ENCODE peak calls at places on chromosome 19, in five cellular contexts. One of them, this sample, is unnamed.

GRCh38 chr19:342801-343421 is 1.7 kb downstream of the MIER2 start:
- DNase-seq in heart right ventricle: peak
- DNase-seq in IMR-90: peak
- DNase-seq in cardiac fibroblast: peak
- DNase-seq in endothelial cell: no peak
- DNase-seq in this sample: no peak

GRCh38 chr19:18529782-18530181 is 7.9 kb upstream of the ELL start:
- DNase-seq in heart right ventricle: no peak
- DNase-seq in IMR-90: no peak
- DNase-seq in cardiac fibroblast: no peak
- DNase-seq in endothelial cell: no peak
- DNase-seq in this sample: no peak

GRCh38 chr19:45467115-45467455 is 711 bp upstream of the FOSB start:
- DNase-seq in heart right ventricle: no peak
- DNase-seq in IMR-90: no peak
- DNase-seq in cardiac fibroblast: no peak
- DNase-seq in endothelial cell: no peak
- DNase-seq in this sample: no peak

GRCh38 chr19:18494267-18494607 is 27.6 kb downstream of the ELL start:
- DNase-seq in heart right ventricle: no peak
- DNase-seq in IMR-90: peak
- DNase-seq in cardiac fibroblast: peak
- DNase-seq in endothelial cell: no peak
- DNase-seq in this sample: no peak

GRCh38 chr19:51258165-51258564 is 7.3 kb downstream of the SIGLECL1 start:
- DNase-seq in heart right ventricle: no peak
- DNase-seq in IMR-90: no peak
- DNase-seq in cardiac fibroblast: no peak
- DNase-seq in endothelial cell: no peak
- DNase-seq in this sample: no peak

GRCh38 chr19:38839816-38840582 is 8.4 kb upstream of the ECH1 start:
- DNase-seq in heart right ventricle: no peak
- DNase-seq in IMR-90: peak
- DNase-seq in cardiac fibroblast: no peak
- DNase-seq in endothelial cell: no peak
- DNase-seq in this sample: no peak

GRCh38 chr19:18053571-18054219 is 33.0 kb downstream of the IL12RB1 start:
- DNase-seq in heart right ventricle: no peak
- DNase-seq in IMR-90: peak
- DNase-seq in cardiac fibroblast: peak
- DNase-seq in endothelial cell: no peak
- DNase-seq in this sample: no peak

GRCh38 chr19:38298841-38299680 is 5.0 kb upstream of the C19orf33 start:
- DNase-seq in heart right ventricle: no peak
- DNase-seq in IMR-90: peak
- DNase-seq in cardiac fibroblast: peak
- DNase-seq in endothelial cell: no peak
- DNase-seq in this sample: no peak

GRCh38 chr19:46353730-46354528 is 7.0 kb downstream of the PPP5C start:
- DNase-seq in heart right ventricle: peak
- DNase-seq in IMR-90: no peak
- DNase-seq in cardiac fibroblast: no peak
- DNase-seq in endothelial cell: no peak
- DNase-seq in this sample: no peak

GRCh38 chr19:33606556-33606955 is 15.2 kb upstream of the CHST8 start:
- DNase-seq in heart right ventricle: no peak
- DNase-seq in IMR-90: no peak
- DNase-seq in cardiac fibroblast: no peak
- DNase-seq in endothelial cell: no peak
- DNase-seq in this sample: no peak

GRCh38 chr19:19710506-19710905 is 22.4 kb downstream of the ZNF14 start:
- DNase-seq in heart right ventricle: no peak
- DNase-seq in IMR-90: no peak
- DNase-seq in cardiac fibroblast: no peak
- DNase-seq in endothelial cell: no peak
- DNase-seq in this sample: no peak

GRCh38 chr19:7783991-7784421 is 21.0 kb downstream of the CLEC4M start:
- DNase-seq in heart right ventricle: no peak
- DNase-seq in IMR-90: peak
- DNase-seq in cardiac fibroblast: peak
- DNase-seq in endothelial cell: no peak
- DNase-seq in this sample: no peak

GRCh38 chr19:33064117-33064777 is 441 bp downstream of the RHPN2 start:
- DNase-seq in heart right ventricle: peak
- DNase-seq in IMR-90: no peak
- DNase-seq in cardiac fibroblast: no peak
- DNase-seq in endothelial cell: peak
- DNase-seq in this sample: peak

GRCh38 chr19:27676877-27677276 is 1536.1 kb downstream of the UQCRFS1 start:
- DNase-seq in heart right ventricle: no peak
- DNase-seq in IMR-90: no peak
- DNase-seq in cardiac fibroblast: no peak
- DNase-seq in endothelial cell: no peak
- DNase-seq in this sample: no peak

GRCh38 chr19:46634045-46634655 is 1.9 kb downstream of the GNG8 start:
- DNase-seq in heart right ventricle: peak
- DNase-seq in IMR-90: peak
- DNase-seq in cardiac fibroblast: peak
- DNase-seq in endothelial cell: peak
- DNase-seq in this sample: peak

GRCh38 chr19:45115809-45116615 is 23.0 kb downstream of the PPP1R37 start:
- DNase-seq in heart right ventricle: no peak
- DNase-seq in IMR-90: no peak
- DNase-seq in cardiac fibroblast: no peak
- DNase-seq in endothelial cell: no peak
- DNase-seq in this sample: no peak

GRCh38 chr19:37227996-37228395 is 10.0 kb downstream of the ZNF383 start:
- DNase-seq in heart right ventricle: no peak
- DNase-seq in IMR-90: no peak
- DNase-seq in cardiac fibroblast: no peak
- DNase-seq in endothelial cell: peak
- DNase-seq in this sample: no peak

GRCh38 chr19:3653865-3654513 is 27.4 kb upstream of the CACTIN start:
- DNase-seq in heart right ventricle: no peak
- DNase-seq in IMR-90: no peak
- DNase-seq in cardiac fibroblast: no peak
- DNase-seq in endothelial cell: peak
- DNase-seq in this sample: no peak

GRCh38 chr19:1775951-1776605 is 22.8 kb downstream of the ONECUT3 start:
- DNase-seq in heart right ventricle: no peak
- DNase-seq in IMR-90: no peak
- DNase-seq in cardiac fibroblast: no peak
- DNase-seq in endothelial cell: no peak
- DNase-seq in this sample: no peak

GRCh38 chr19:10271543-10272086 is 695 bp downstream of the ICAM1 start:
- DNase-seq in heart right ventricle: no peak
- DNase-seq in IMR-90: peak
- DNase-seq in cardiac fibroblast: peak
- DNase-seq in endothelial cell: no peak
- DNase-seq in this sample: no peak

GRCh38 chr19:19061491-19061890 is 2.3 kb upstream of the SLC25A42 start:
- DNase-seq in heart right ventricle: peak
- DNase-seq in IMR-90: no peak
- DNase-seq in cardiac fibroblast: no peak
- DNase-seq in endothelial cell: no peak
- DNase-seq in this sample: no peak

GRCh38 chr19:54160182-54160811 is 776 bp upstream of the LENG1 start:
- DNase-seq in heart right ventricle: no peak
- DNase-seq in IMR-90: peak
- DNase-seq in cardiac fibroblast: peak
- DNase-seq in endothelial cell: no peak
- DNase-seq in this sample: no peak

GRCh38 chr19:34282611-34283519 is 28.5 kb downstream of the GARRE1 start:
- DNase-seq in heart right ventricle: no peak
- DNase-seq in IMR-90: no peak
- DNase-seq in cardiac fibroblast: no peak
- DNase-seq in endothelial cell: no peak
- DNase-seq in this sample: no peak

GRCh38 chr19:35468637-35469036 is 20.6 kb downstream of the FFAR2 start:
- DNase-seq in heart right ventricle: peak
- DNase-seq in IMR-90: no peak
- DNase-seq in cardiac fibroblast: peak
- DNase-seq in endothelial cell: peak
- DNase-seq in this sample: no peak
- TF ChIP-seq CTCF in heart right ventricle: peak
- TF ChIP-seq CTCF in IMR-90: peak
- TF ChIP-seq CTCF in cardiac fibroblast: peak
- TF ChIP-seq CTCF in endothelial cell: no peak
- TF ChIP-seq CTCF in this sample: peak

DNA sequence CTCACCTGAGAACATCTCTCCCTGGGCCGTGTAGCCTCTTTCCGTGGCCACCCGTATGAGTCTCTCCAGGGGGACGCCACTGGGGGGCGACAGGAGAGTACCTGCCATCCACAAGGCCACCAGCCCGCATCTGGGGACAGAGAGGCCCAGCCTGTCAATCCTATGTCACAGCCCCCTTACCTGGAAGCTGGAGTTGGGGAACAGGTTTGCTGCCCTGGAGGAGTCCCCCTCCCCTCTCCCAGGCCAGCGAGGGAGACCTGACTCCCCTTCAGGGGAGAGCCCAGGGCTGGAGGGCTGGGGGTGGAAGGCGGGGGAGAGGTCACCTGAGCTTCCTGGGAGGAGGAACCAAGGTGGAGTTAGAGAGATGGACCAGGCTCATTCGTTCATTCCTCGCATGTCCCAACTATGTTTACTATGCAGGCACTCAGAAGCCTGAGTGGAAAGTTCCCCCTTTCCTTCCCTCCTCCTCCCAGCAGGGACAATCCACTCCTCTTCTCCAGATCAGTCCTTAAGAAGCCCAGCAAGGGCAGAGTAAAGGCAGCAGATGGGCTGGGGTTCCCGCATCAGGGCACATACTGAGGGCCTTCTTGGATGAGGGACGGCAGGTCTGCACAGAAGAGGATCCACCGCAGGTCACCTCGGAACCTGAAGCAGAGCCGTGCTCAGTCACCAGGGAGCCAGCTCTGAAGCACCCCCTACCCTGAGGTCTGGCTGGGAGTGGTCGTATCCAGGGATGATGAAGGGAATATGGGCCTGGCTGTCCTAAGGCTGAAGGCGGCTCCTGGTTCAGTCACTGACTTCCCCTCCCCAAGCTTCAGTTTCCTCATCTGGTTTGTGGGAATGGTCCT is 5.5 kb downstream of the ACTMAP start:
- DNase-seq in heart right ventricle: no peak
- DNase-seq in IMR-90: no peak
- DNase-seq in cardiac fibroblast: no peak
- DNase-seq in endothelial cell: peak
- DNase-seq in this sample: no peak
- TF ChIP-seq CTCF in heart right ventricle: peak
- TF ChIP-seq CTCF in IMR-90: no peak
- TF ChIP-seq CTCF in cardiac fibroblast: no peak
- TF ChIP-seq CTCF in endothelial cell: no peak
- TF ChIP-seq CTCF in this sample: no peak

GRCh38 chr19:49801966-49802661 is 11.0 kb downstream of the FUZ start:
- DNase-seq in heart right ventricle: peak
- DNase-seq in IMR-90: peak
- DNase-seq in cardiac fibroblast: peak
- DNase-seq in endothelial cell: no peak
- DNase-seq in this sample: peak
- TF ChIP-seq CTCF in heart right ventricle: peak
- TF ChIP-seq CTCF in IMR-90: peak
- TF ChIP-seq CTCF in cardiac fibroblast: peak
- TF ChIP-seq CTCF in endothelial cell: no peak
- TF ChIP-seq CTCF in this sample: no peak

GRCh38 chr19:13037161-13037560 is 41.9 kb downstream of the NFIX start:
- DNase-seq in heart right ventricle: no peak
- DNase-seq in IMR-90: peak
- DNase-seq in cardiac fibroblast: peak
- DNase-seq in endothelial cell: no peak
- DNase-seq in this sample: no peak

GRCh38 chr19:13039211-13039789 is 44.0 kb downstream of the NFIX start:
- DNase-seq in heart right ventricle: no peak
- DNase-seq in IMR-90: no peak
- DNase-seq in cardiac fibroblast: no peak
- DNase-seq in endothelial cell: no peak
- DNase-seq in this sample: no peak

GRCh38 chr19:13037718-13038117 is 42.4 kb downstream of the NFIX start:
- DNase-seq in heart right ventricle: no peak
- DNase-seq in IMR-90: no peak
- DNase-seq in cardiac fibroblast: no peak
- DNase-seq in endothelial cell: no peak
- DNase-seq in this sample: no peak

GRCh38 chr19:13040232-13040915 is 45.1 kb downstream of the NFIX start:
- DNase-seq in heart right ventricle: no peak
- DNase-seq in IMR-90: no peak
- DNase-seq in cardiac fibroblast: no peak
- DNase-seq in endothelial cell: no peak
- DNase-seq in this sample: no peak

DNA sequence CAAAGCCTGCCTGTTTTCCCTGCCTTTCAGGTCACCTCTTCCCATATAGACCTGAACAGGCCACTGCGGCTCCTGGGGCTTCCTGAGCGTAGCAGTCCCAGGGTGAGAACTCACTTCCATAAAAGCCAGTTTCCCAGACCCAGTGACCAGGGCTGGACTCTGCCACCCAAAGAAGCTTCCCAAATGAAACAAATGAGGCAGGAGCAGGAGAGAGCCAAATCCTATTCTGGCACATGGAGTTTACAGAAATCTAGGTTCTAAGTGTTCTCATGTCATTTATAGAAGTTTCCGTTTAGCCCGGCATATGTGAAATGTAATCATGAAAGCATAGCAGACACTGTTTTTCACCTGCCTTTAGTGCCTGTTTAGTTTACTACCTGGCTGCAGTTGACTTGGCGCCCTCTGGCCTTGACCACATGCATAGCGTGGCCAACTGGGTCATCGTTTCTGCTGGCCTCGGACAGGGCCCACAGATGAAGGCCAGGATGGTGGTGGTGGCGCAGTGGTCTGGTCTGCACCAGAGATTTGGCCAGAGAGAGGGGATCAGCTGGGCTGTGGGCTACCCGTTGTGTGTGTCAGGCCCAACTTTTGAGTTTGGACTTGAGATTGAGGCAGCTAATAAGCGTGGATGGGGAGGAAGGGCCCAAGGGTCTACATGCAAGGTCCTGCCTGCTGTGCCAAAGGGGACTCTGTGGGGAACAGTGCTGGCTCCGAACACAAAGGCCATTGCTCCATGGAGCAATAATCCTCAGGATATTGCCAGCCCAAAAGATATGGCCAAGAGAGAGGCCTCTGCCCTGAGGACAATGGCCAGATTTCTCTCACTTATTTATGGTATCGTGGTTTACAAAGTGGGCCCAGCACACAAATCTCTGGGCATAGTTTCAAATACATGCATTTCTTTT is 43.3 kb downstream of the NFIX start:
- DNase-seq in heart right ventricle: no peak
- DNase-seq in IMR-90: no peak
- DNase-seq in cardiac fibroblast: no peak
- DNase-seq in endothelial cell: no peak
- DNase-seq in this sample: no peak
- TF ChIP-seq CTCF in heart right ventricle: no peak
- TF ChIP-seq CTCF in IMR-90: no peak
- TF ChIP-seq CTCF in cardiac fibroblast: no peak
- TF ChIP-seq CTCF in endothelial cell: no peak
- TF ChIP-seq CTCF in this sample: no peak